ENCODE peak calls at places on chromosomes 4 and X, in six cellular contexts. S, B, W, P, L and D are unnamed samples.

GRCh38 chrX:140526138-140526537 is 21.3 kb upstream of the SOX3 start:
- DNase-seq in P (no peak), B (no peak), S (no peak), W (no peak), L (peak; percentile 68), D (no peak)

GRCh38 chrX:147884958-147885357 is 26.8 kb upstream of the FMR1 start:
- DNase-seq in W (no peak), B (no peak), L (no peak), S (no peak), P (no peak), D (no peak)

GRCh38 chr4:159607824-159608223 is 504.9 kb downstream of the RAPGEF2 start:
- DNase-seq in L (no peak), S (no peak), P (no peak), B (no peak), W (no peak), D (no peak)

GRCh38 chr4:175811171-175811570 is 893 bp downstream of the GPM6A start:
- DNase-seq in L (no peak), B (no peak), S (no peak), W (no peak), P (no peak), D (no peak)

GRCh38 chr4:108834787-108835384 is 72.0 kb upstream of the ETNPPL start:
- DNase-seq in L (peak; percentile 41), B (no peak), P (no peak), W (no peak), S (peak; percentile 4), D (no peak)

GRCh38 chr4:1358421-1359160 is 11.6 kb downstream of the UVSSA start:
- DNase-seq in W (no peak), B (no peak), L (no peak), S (no peak), P (no peak), D (no peak)

GRCh38 chr4:8915201-8916200 is 43.9 kb upstream of the HMX1 start:
- DNase-seq in B (no peak), P (peak; percentile 20), S (peak; percentile 10), W (peak; percentile 43), L (no peak), D (peak; percentile 59)

GRCh38 chr4:64477127-64477526 is 67.9 kb upstream of the TECRL start:
- DNase-seq in S (no peak), B (no peak), L (no peak), W (no peak), P (no peak), D (no peak)